ENCODE peak calls at places on chromosomes 11 and 22, in eight cellular contexts. N is adrenal gland; Z is cardiac muscle cell; D is CD4-positive, CD25-positive, alpha-beta regulatory T cell; J is CD8-positive, alpha-beta T cell; M is RWPE1; F is breast epithelium; G is heart right ventricle. B is an unnamed sample.

GRCh38 chr11:111327908-111328624 is 29.7 kb downstream of the POU2AF3 start:
- DNase-seq in G (peak; percentile 44), D (no peak), M (no peak), Z (no peak), F (no peak), J (no peak), N (peak; percentile 63), B (no peak)

GRCh38 chr11:9208726-9209501 is 56.2 kb downstream of the DENND5A start:
- DNase-seq in G (no peak), Z (no peak), J (no peak), N (no peak), M (no peak), F (no peak), D (no peak), B (no peak)

GRCh38 chr22:48959496-48959895 is 868.2 kb downstream of the BRD1 start:
- DNase-seq in M (no peak), G (no peak), N (no peak), D (no peak), F (no peak), J (no peak), Z (no peak), B (no peak)

GRCh38 chr11:45654242-45654641 is 11.2 kb downstream of the CHST1 start:
- DNase-seq in G (no peak), D (no peak), Z (no peak), N (no peak), J (no peak), M (no peak), F (no peak), B (no peak)

GRCh38 chr11:110468095-110468494 is 38.3 kb downstream of the FDX1 start:
- DNase-seq in D (no peak), G (no peak), N (no peak), J (no peak), F (no peak), Z (no peak), M (no peak), B (no peak)

GRCh38 chr11:116122697-116123472 is 618.7 kb upstream of the CADM1 start:
- DNase-seq in D (no peak), J (no peak), Z (no peak), G (no peak), M (no peak), F (no peak), N (no peak), B (no peak)

GRCh38 chr11:30987819-30988218 is 381.7 kb downstream of the DCDC1 start:
- DNase-seq in F (no peak), N (peak; percentile 6), M (no peak), Z (no peak), J (no peak), D (no peak), G (no peak), B (no peak)

GRCh38 chr11:19607656-19608360 is 104.8 kb upstream of the NAV2 start:
- DNase-seq in Z (peak; percentile 31), J (no peak), M (no peak), F (no peak), D (no peak), G (no peak), N (no peak), B (no peak)

GRCh38 chr11:33733978-33734377 is 2.2 kb downstream of the CD59 start:
- DNase-seq in Z (no peak), G (no peak), F (no peak), J (no peak), M (no peak), N (no peak), D (no peak), B (no peak)

GRCh38 chr11:95690100-95690499 is 99.5 kb downstream of the FAM76B start:
- DNase-seq in G (no peak), M (no peak), Z (no peak), J (no peak), D (no peak), F (no peak), N (no peak), B (no peak)

GRCh38 chr11:70381872-70382842 is 16.2 kb upstream of the CTTN start:
- DNase-seq in N (no peak), J (no peak), M (no peak), D (no peak), Z (peak; percentile 21), F (no peak), G (no peak), B (no peak)

GRCh38 chr11:70383664-70384395 is 14.5 kb upstream of the CTTN start:
- DNase-seq in F (no peak), Z (no peak), G (no peak), D (no peak), M (no peak), N (no peak), J (no peak), B (no peak)

GRCh38 chr11:70381350-70381749 is 17.0 kb upstream of the CTTN start:
- DNase-seq in Z (no peak), J (no peak), F (no peak), G (no peak), N (no peak), M (no peak), D (no peak), B (no peak)

GRCh38 chr11:70387564-70387963 is 10.8 kb upstream of the CTTN start:
- DNase-seq in J (no peak), Z (no peak), N (no peak), G (no peak), F (no peak), M (no peak), D (no peak), B (no peak)

DNA sequence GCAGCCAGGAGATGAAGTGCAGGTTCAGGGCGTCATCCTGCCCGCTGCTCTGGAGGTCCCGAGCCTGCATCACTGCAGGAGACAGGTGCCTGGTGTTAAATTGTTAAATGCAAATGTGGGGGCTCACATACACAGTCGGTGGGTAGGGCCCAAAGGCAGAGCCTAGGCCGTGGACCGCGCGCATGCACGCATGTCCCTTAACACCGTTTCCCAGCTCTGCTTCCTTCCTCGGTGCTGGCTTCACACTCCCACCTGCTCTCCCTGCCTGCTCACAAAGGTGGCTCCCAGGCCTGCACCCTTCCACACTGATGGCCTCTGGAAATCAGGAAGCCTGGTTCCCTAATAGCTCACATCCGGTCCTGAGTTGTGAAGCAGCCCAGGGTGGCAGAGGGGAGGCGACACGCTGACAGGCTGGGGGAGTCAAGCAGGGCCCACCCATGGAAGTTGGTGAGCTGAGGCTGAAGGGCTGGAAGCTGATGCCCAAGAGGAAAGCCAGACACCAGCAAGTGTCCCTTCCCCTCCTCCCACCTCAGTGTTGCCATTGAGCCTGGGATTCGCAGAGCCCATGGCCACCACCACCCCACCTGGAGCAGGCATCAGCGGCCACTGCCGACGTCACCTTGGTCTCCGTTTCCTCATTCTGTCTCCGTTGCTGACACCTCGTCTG is 13.7 kb upstream of the CTTN start:
- DNase-seq in N (no peak), F (no peak), Z (no peak), J (no peak), D (no peak), G (no peak), M (no peak), B (no peak)
- H3K27ac ChIP-seq in N (peak overlapping the region; percentile 14), F (no peak overlapping the region), Z (peak overlapping the region; percentile 40), J (no peak overlapping the region), D (no peak overlapping the region), G (no peak overlapping the region), M (peak overlapping the region; percentile 9), B (no peak overlapping the region)

DNA sequence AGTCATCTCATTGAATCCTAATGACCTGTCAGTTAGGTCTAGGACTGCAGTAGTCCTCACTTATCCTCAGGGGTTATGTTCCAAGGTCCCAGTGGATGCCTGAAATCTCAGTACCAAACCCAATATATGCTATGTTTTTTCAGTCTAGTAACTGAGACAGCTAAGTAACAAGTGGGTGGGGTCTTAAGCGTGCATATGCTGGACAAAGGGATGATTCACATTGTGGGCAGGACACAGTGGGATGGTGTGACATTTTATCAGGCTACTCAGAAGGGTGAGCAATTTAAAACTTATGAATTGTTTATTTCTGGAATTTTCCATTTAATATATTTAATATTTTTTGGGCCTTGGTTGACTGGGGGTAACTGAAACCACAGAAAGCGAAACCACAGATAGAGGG is 29.0 kb downstream of the DDX10 start:
- DNase-seq in G (no peak), J (no peak), N (no peak), F (no peak), M (peak; percentile 27), D (no peak), Z (peak; percentile 30), B (no peak)
- H3K27ac ChIP-seq in G (no peak overlapping the region), J (no peak overlapping the region), N (no peak overlapping the region), F (no peak overlapping the region), M (no peak overlapping the region), D (no peak overlapping the region), Z (no peak overlapping the region), B (no peak overlapping the region)

DNA sequence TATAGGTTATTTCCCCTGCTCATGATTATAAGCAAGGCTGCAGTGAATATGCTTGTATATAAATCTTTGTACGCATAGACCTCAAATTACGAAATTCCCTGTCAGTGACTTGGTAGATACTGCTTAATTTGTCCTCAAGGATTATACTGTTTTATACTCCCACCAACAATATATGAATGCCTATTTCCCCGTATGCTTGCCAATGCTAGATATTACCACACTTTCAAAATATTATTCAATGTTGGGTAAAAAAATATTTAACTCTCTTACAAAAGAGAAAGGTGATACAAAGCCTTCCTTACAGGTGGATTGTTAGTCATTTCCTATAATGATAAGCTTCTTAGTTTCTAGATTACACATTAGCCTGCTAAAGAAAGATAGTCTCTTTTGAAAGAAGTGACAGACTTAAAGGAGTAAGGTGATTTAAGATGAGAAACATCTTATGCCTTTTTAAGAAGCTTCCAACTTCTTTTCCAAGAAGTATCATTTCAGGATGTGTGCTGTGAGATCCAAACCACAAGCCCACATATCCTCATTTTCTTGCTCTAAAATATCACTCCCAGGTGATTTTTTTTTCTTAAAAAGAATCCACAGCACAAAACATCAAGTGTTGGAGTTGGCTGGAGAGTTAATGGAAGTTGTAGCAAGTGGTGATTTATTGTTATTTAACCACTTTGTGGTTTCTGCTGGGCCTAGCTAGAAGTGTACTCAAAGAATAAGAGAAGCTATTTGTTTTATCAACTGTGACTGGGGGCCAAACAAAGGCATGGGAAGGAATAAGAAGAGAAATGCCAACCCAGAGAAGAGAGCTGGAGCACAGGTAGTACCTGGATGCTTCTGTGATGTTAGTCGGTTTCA is 59.2 kb downstream of the BARX2 start:
- DNase-seq in M (no peak), D (no peak), J (no peak), N (no peak), F (no peak), G (no peak), Z (no peak), B (no peak)
- H3K27ac ChIP-seq in M (no peak overlapping the region), D (no peak overlapping the region), J (no peak overlapping the region), N (no peak overlapping the region), F (peak overlapping the region; percentile 19), G (no peak overlapping the region), Z (no peak overlapping the region), B (no peak overlapping the region)

GRCh38 chr11:130528301-130528651 is 79.8 kb downstream of the ADAMTS15 start:
- DNase-seq in Z (no peak), N (no peak), F (no peak), D (no peak), J (no peak), G (no peak), M (no peak), B (no peak)

GRCh38 chr11:130525307-130525706 is 76.9 kb downstream of the ADAMTS15 start:
- DNase-seq in M (no peak), D (no peak), F (no peak), J (no peak), N (no peak), G (no peak), Z (no peak), B (no peak)

GRCh38 chr11:130531061-130531460 is 82.6 kb downstream of the ADAMTS15 start:
- DNase-seq in F (no peak), G (no peak), J (no peak), D (no peak), M (no peak), Z (peak; percentile 39), N (no peak), B (no peak)

GRCh38 chr11:130527648-130528300 is 79.3 kb downstream of the ADAMTS15 start:
- DNase-seq in M (no peak), F (no peak), N (no peak), Z (peak; percentile 89), D (no peak), G (peak; percentile 31), J (no peak), B (no peak)

GRCh38 chr11:130528862-130529261 is 80.4 kb downstream of the ADAMTS15 start:
- DNase-seq in D (no peak), G (no peak), J (no peak), F (no peak), M (no peak), Z (no peak), N (no peak), B (no peak)
- H3K27ac ChIP-seq in D (no peak overlapping the region), G (peak overlapping the region; percentile 5), J (no peak overlapping the region), F (no peak overlapping the region), M (no peak overlapping the region), Z (no peak overlapping the region), N (no peak overlapping the region), B (no peak overlapping the region)